ENCODE peak calls at places on chromosomes 3 and 15, in four cellular contexts. A is anterior cingulate cortex, N is HFFc6, F is GM12892. B is an unnamed sample.

GRCh38 chr15:65423977-65424679 is 1.4 kb upstream of the IGDCC4 start:
- DNase-seq in N (no peak), A (no peak), F (no peak), B (peak; percentile 30)

GRCh38 chr15:68442041-68442440 is 10.1 kb upstream of the ITGA11 start:
- DNase-seq in F (no peak), N (no peak), A (no peak), B (no peak)

GRCh38 chr3:100260081-100260684 is 609 bp upstream of the TBC1D23 start:
- DNase-seq in A (no peak), F (no peak), N (no peak), B (peak; percentile 64)

GRCh38 chr15:90818251-90819210 is 49.9 kb upstream of the FURIN start:
- DNase-seq in N (no peak), F (no peak), A (no peak), B (no peak)

GRCh38 chr3:193903257-193903807 is 232.6 kb upstream of the HES1 start:
- DNase-seq in A (no peak), F (no peak), N (no peak), B (no peak)

GRCh38 chr3:18499256-18499655 is 74.1 kb upstream of the SATB1 start:
- DNase-seq in F (no peak), N (no peak), A (no peak), B (no peak)

GRCh38 chr15:69648215-69648614 is 195.6 kb downstream of the RPLP1 start:
- DNase-seq in A (no peak), N (no peak), F (no peak), B (no peak)

GRCh38 chr3:25153561-25153960 is 274.5 kb upstream of the RARB start:
- DNase-seq in N (no peak), F (no peak), A (no peak), B (no peak)

GRCh38 chr3:72625616-72626337 is 222.5 kb downstream of the SHQ1 start:
- DNase-seq in A (no peak), N (peak; percentile 41), F (no peak), B (peak; percentile 98)